ENCODE peak calls at places on chromosomes 12 and 14, in seven cellular contexts. Z, T, F, V, G, W and C are unnamed samples.

GRCh38 chr12:91224411-91224810 is 41.8 kb upstream of the DCN start:
- DNase-seq in Z (no peak), T (no peak), F (no peak), V (no peak), G (no peak), W (no peak), C (no peak)

GRCh38 chr14:67241416-67242362 is at the start of gene PALS1:
- DNase-seq in Z (no peak), T (peak; percentile 49), F (peak; percentile 81), V (peak; percentile 49), G (peak; percentile 79), W (peak; percentile 58), C (peak; percentile 64)

GRCh38 chr12:54075431-54075830 is 21.8 kb downstream of the HOXC4 start:
- DNase-seq in Z (no peak), T (no peak), F (no peak), V (no peak), G (no peak), W (no peak), C (no peak)

GRCh38 chr14:53470351-53471043 is 317.4 kb upstream of the DDHD1 start:
- DNase-seq in Z (no peak), T (no peak), F (no peak), V (no peak), G (no peak), W (no peak), C (no peak)

GRCh38 chr14:73795974-73796373 is 55.7 kb upstream of the PTGR2 start:
- DNase-seq in Z (no peak), T (peak; percentile 82), F (peak; percentile 80), V (no peak), G (peak; percentile 94), W (no peak), C (no peak)

GRCh38 chr14:50001999-50002925 is 109.4 kb downstream of the ARF6 start:
- DNase-seq in Z (no peak), T (no peak), F (no peak), V (peak; percentile 67), G (peak; percentile 78), W (no peak), C (peak; percentile 97)

GRCh38 chr12:105705765-105706164 is 375.3 kb downstream of the C12orf75 start:
- DNase-seq in Z (peak; percentile 42), T (peak; percentile 55), F (peak; percentile 66), V (no peak), G (no peak), W (peak; percentile 39), C (peak; percentile 67)

GRCh38 chr14:63468273-63468672 is 74.9 kb downstream of the PPP2R5E start:
- DNase-seq in Z (no peak), T (no peak), F (no peak), V (no peak), G (peak; percentile 74), W (no peak), C (no peak)

GRCh38 chr12:22283006-22283506 is 51.5 kb downstream of the ST8SIA1 start:
- DNase-seq in Z (no peak), T (no peak), F (no peak), V (no peak), G (no peak), W (no peak), C (no peak)

GRCh38 chr12:125187148-125187733 is 122.0 kb downstream of the AACS start:
- DNase-seq in Z (no peak), T (peak; percentile 28), F (no peak), V (no peak), G (no peak), W (no peak), C (no peak)

GRCh38 chr14:92481386-92481785 is 32.2 kb upstream of the RIN3 start:
- DNase-seq in Z (no peak), T (no peak), F (no peak), V (no peak), G (no peak), W (no peak), C (peak; percentile 8)

GRCh38 chr12:130803707-130804106 is 35.3 kb downstream of the STX2 start:
- DNase-seq in Z (no peak), T (no peak), F (no peak), V (no peak), G (no peak), W (no peak), C (no peak)

GRCh38 chr12:9064201-9064814 is 51.4 kb downstream of the A2M start:
- DNase-seq in Z (no peak), T (peak; percentile 70), F (peak; percentile 90), V (peak; percentile 41), G (peak; percentile 55), W (peak; percentile 51), C (peak; percentile 63)

GRCh38 chr14:49549881-49550280 is 36.3 kb downstream of the RPS29 start:
- DNase-seq in Z (no peak), T (no peak), F (peak; percentile 16), V (no peak), G (peak; percentile 77), W (no peak), C (no peak)

GRCh38 chr14:44154446-44154845 is 352.6 kb downstream of the FSCB start:
- DNase-seq in Z (no peak), T (no peak), F (no peak), V (no peak), G (no peak), W (no peak), C (no peak)